ENCODE peak calls at places on chromosome 11, in seven cellular contexts. One of them, this sample, is unnamed.

GRCh38 chr11:38323961-38324761 is 1726.1 kb upstream of the RAG2 start:
- DNase-seq in AG10803: no peak
- DNase-seq in iris pigment epithelial cell: no peak
- DNase-seq in CD4-positive, CD25-positive, alpha-beta regulatory T cell: no peak
- DNase-seq in endothelial cell: no peak
- DNase-seq in posterior vena cava: no peak
- DNase-seq in stimulated activated CD4-positive, alpha-beta T cell treated with anti-CD3 and anti-CD28 coated beads, Interleukin-2, amount 100 ng/mL, for 24 hours: no peak
- DNase-seq in this sample: no peak

GRCh38 chr11:70270877-70271634 is 566 bp downstream of the PPFIA1 start:
- DNase-seq in AG10803: peak
- DNase-seq in iris pigment epithelial cell: peak
- DNase-seq in CD4-positive, CD25-positive, alpha-beta regulatory T cell: peak
- DNase-seq in endothelial cell: peak
- DNase-seq in posterior vena cava: peak
- DNase-seq in stimulated activated CD4-positive, alpha-beta T cell treated with anti-CD3 and anti-CD28 coated beads, Interleukin-2, amount 100 ng/mL, for 24 hours: peak
- DNase-seq in this sample: peak

GRCh38 chr11:5421811-5422210 is at the start of gene OR51Q1:
- DNase-seq in AG10803: no peak
- DNase-seq in iris pigment epithelial cell: no peak
- DNase-seq in CD4-positive, CD25-positive, alpha-beta regulatory T cell: no peak
- DNase-seq in endothelial cell: no peak
- DNase-seq in posterior vena cava: no peak
- DNase-seq in stimulated activated CD4-positive, alpha-beta T cell treated with anti-CD3 and anti-CD28 coated beads, Interleukin-2, amount 100 ng/mL, for 24 hours: no peak
- DNase-seq in this sample: no peak

GRCh38 chr11:130420478-130421198 is 7.8 kb downstream of the ADAMTS8 start:
- DNase-seq in AG10803: no peak
- DNase-seq in iris pigment epithelial cell: no peak
- DNase-seq in CD4-positive, CD25-positive, alpha-beta regulatory T cell: no peak
- DNase-seq in endothelial cell: no peak
- DNase-seq in posterior vena cava: no peak
- DNase-seq in stimulated activated CD4-positive, alpha-beta T cell treated with anti-CD3 and anti-CD28 coated beads, Interleukin-2, amount 100 ng/mL, for 24 hours: no peak
- DNase-seq in this sample: no peak

GRCh38 chr11:9765320-9766101 is 101.6 kb downstream of the SWAP70 start:
- DNase-seq in AG10803: peak
- DNase-seq in iris pigment epithelial cell: peak
- DNase-seq in CD4-positive, CD25-positive, alpha-beta regulatory T cell: no peak
- DNase-seq in endothelial cell: peak
- DNase-seq in posterior vena cava: no peak
- DNase-seq in stimulated activated CD4-positive, alpha-beta T cell treated with anti-CD3 and anti-CD28 coated beads, Interleukin-2, amount 100 ng/mL, for 24 hours: no peak
- DNase-seq in this sample: no peak

GRCh38 chr11:5367461-5368074 is 16.0 kb upstream of the OR51M1 start:
- DNase-seq in AG10803: peak
- DNase-seq in iris pigment epithelial cell: peak
- DNase-seq in CD4-positive, CD25-positive, alpha-beta regulatory T cell: no peak
- DNase-seq in endothelial cell: no peak
- DNase-seq in posterior vena cava: no peak
- DNase-seq in stimulated activated CD4-positive, alpha-beta T cell treated with anti-CD3 and anti-CD28 coated beads, Interleukin-2, amount 100 ng/mL, for 24 hours: no peak
- DNase-seq in this sample: no peak

GRCh38 chr11:72772059-72772458 is 19.9 kb upstream of the ARAP1 start:
- DNase-seq in AG10803: no peak
- DNase-seq in iris pigment epithelial cell: no peak
- DNase-seq in CD4-positive, CD25-positive, alpha-beta regulatory T cell: no peak
- DNase-seq in endothelial cell: no peak
- DNase-seq in posterior vena cava: no peak
- DNase-seq in stimulated activated CD4-positive, alpha-beta T cell treated with anti-CD3 and anti-CD28 coated beads, Interleukin-2, amount 100 ng/mL, for 24 hours: no peak
- DNase-seq in this sample: no peak

GRCh38 chr11:44005076-44005800 is 42.5 kb upstream of the ACCSL start:
- DNase-seq in AG10803: no peak
- DNase-seq in iris pigment epithelial cell: no peak
- DNase-seq in CD4-positive, CD25-positive, alpha-beta regulatory T cell: no peak
- DNase-seq in endothelial cell: no peak
- DNase-seq in posterior vena cava: peak
- DNase-seq in stimulated activated CD4-positive, alpha-beta T cell treated with anti-CD3 and anti-CD28 coated beads, Interleukin-2, amount 100 ng/mL, for 24 hours: no peak
- DNase-seq in this sample: no peak

GRCh38 chr11:15189646-15190365 is 75.1 kb downstream of the INSC start:
- DNase-seq in AG10803: peak
- DNase-seq in iris pigment epithelial cell: no peak
- DNase-seq in CD4-positive, CD25-positive, alpha-beta regulatory T cell: no peak
- DNase-seq in endothelial cell: no peak
- DNase-seq in posterior vena cava: no peak
- DNase-seq in stimulated activated CD4-positive, alpha-beta T cell treated with anti-CD3 and anti-CD28 coated beads, Interleukin-2, amount 100 ng/mL, for 24 hours: no peak
- DNase-seq in this sample: no peak

GRCh38 chr11:68549789-68550484 is 89.4 kb downstream of the PPP6R3 start:
- DNase-seq in AG10803: peak
- DNase-seq in iris pigment epithelial cell: peak
- DNase-seq in CD4-positive, CD25-positive, alpha-beta regulatory T cell: peak
- DNase-seq in endothelial cell: no peak
- DNase-seq in posterior vena cava: no peak
- DNase-seq in stimulated activated CD4-positive, alpha-beta T cell treated with anti-CD3 and anti-CD28 coated beads, Interleukin-2, amount 100 ng/mL, for 24 hours: no peak
- DNase-seq in this sample: no peak

GRCh38 chr11:5690736-5691135 is 1.1 kb downstream of the TRIM22 start:
- DNase-seq in AG10803: peak
- DNase-seq in iris pigment epithelial cell: peak
- DNase-seq in CD4-positive, CD25-positive, alpha-beta regulatory T cell: peak
- DNase-seq in endothelial cell: no peak
- DNase-seq in posterior vena cava: no peak
- DNase-seq in stimulated activated CD4-positive, alpha-beta T cell treated with anti-CD3 and anti-CD28 coated beads, Interleukin-2, amount 100 ng/mL, for 24 hours: no peak
- DNase-seq in this sample: no peak

GRCh38 chr11:125364085-125364822 is 131.8 kb downstream of the FEZ1 start:
- DNase-seq in AG10803: peak
- DNase-seq in iris pigment epithelial cell: peak
- DNase-seq in CD4-positive, CD25-positive, alpha-beta regulatory T cell: no peak
- DNase-seq in endothelial cell: no peak
- DNase-seq in posterior vena cava: no peak
- DNase-seq in stimulated activated CD4-positive, alpha-beta T cell treated with anti-CD3 and anti-CD28 coated beads, Interleukin-2, amount 100 ng/mL, for 24 hours: no peak
- DNase-seq in this sample: no peak

GRCh38 chr11:113167599-113167998 is 146.8 kb upstream of the TTC12 start:
- DNase-seq in AG10803: no peak
- DNase-seq in iris pigment epithelial cell: no peak
- DNase-seq in CD4-positive, CD25-positive, alpha-beta regulatory T cell: no peak
- DNase-seq in endothelial cell: no peak
- DNase-seq in posterior vena cava: no peak
- DNase-seq in stimulated activated CD4-positive, alpha-beta T cell treated with anti-CD3 and anti-CD28 coated beads, Interleukin-2, amount 100 ng/mL, for 24 hours: no peak
- DNase-seq in this sample: peak

GRCh38 chr11:67563354-67564114 is 20.1 kb upstream of the GSTP1 start:
- DNase-seq in AG10803: peak
- DNase-seq in iris pigment epithelial cell: peak
- DNase-seq in CD4-positive, CD25-positive, alpha-beta regulatory T cell: no peak
- DNase-seq in endothelial cell: no peak
- DNase-seq in posterior vena cava: peak
- DNase-seq in stimulated activated CD4-positive, alpha-beta T cell treated with anti-CD3 and anti-CD28 coated beads, Interleukin-2, amount 100 ng/mL, for 24 hours: no peak
- DNase-seq in this sample: no peak

GRCh38 chr11:74840486-74840885 is 91.8 kb downstream of the RNF169 start:
- DNase-seq in AG10803: no peak
- DNase-seq in iris pigment epithelial cell: no peak
- DNase-seq in CD4-positive, CD25-positive, alpha-beta regulatory T cell: no peak
- DNase-seq in endothelial cell: no peak
- DNase-seq in posterior vena cava: no peak
- DNase-seq in stimulated activated CD4-positive, alpha-beta T cell treated with anti-CD3 and anti-CD28 coated beads, Interleukin-2, amount 100 ng/mL, for 24 hours: no peak
- DNase-seq in this sample: no peak

GRCh38 chr11:128940156-128940555 is 2.5 kb downstream of the TP53AIP1 start:
- DNase-seq in AG10803: no peak
- DNase-seq in iris pigment epithelial cell: no peak
- DNase-seq in CD4-positive, CD25-positive, alpha-beta regulatory T cell: no peak
- DNase-seq in endothelial cell: no peak
- DNase-seq in posterior vena cava: no peak
- DNase-seq in stimulated activated CD4-positive, alpha-beta T cell treated with anti-CD3 and anti-CD28 coated beads, Interleukin-2, amount 100 ng/mL, for 24 hours: no peak
- DNase-seq in this sample: no peak

GRCh38 chr11:123111465-123111864 is 49.5 kb upstream of the HSPA8 start:
- DNase-seq in AG10803: peak
- DNase-seq in iris pigment epithelial cell: peak
- DNase-seq in CD4-positive, CD25-positive, alpha-beta regulatory T cell: peak
- DNase-seq in endothelial cell: no peak
- DNase-seq in posterior vena cava: no peak
- DNase-seq in stimulated activated CD4-positive, alpha-beta T cell treated with anti-CD3 and anti-CD28 coated beads, Interleukin-2, amount 100 ng/mL, for 24 hours: no peak
- DNase-seq in this sample: no peak

GRCh38 chr11:131618203-131618602 is 247.8 kb downstream of the NTM start:
- DNase-seq in AG10803: peak
- DNase-seq in iris pigment epithelial cell: no peak
- DNase-seq in CD4-positive, CD25-positive, alpha-beta regulatory T cell: no peak
- DNase-seq in endothelial cell: no peak
- DNase-seq in posterior vena cava: no peak
- DNase-seq in stimulated activated CD4-positive, alpha-beta T cell treated with anti-CD3 and anti-CD28 coated beads, Interleukin-2, amount 100 ng/mL, for 24 hours: no peak
- DNase-seq in this sample: no peak

GRCh38 chr11:100639140-100639539 is 47.9 kb upstream of the ARHGAP42 start:
- DNase-seq in AG10803: no peak
- DNase-seq in iris pigment epithelial cell: peak
- DNase-seq in CD4-positive, CD25-positive, alpha-beta regulatory T cell: no peak
- DNase-seq in endothelial cell: no peak
- DNase-seq in posterior vena cava: no peak
- DNase-seq in stimulated activated CD4-positive, alpha-beta T cell treated with anti-CD3 and anti-CD28 coated beads, Interleukin-2, amount 100 ng/mL, for 24 hours: no peak
- DNase-seq in this sample: peak

GRCh38 chr11:87007938-87008337 is 29.8 kb upstream of the TMEM135 start:
- DNase-seq in AG10803: peak
- DNase-seq in iris pigment epithelial cell: peak
- DNase-seq in CD4-positive, CD25-positive, alpha-beta regulatory T cell: no peak
- DNase-seq in endothelial cell: no peak
- DNase-seq in posterior vena cava: no peak
- DNase-seq in stimulated activated CD4-positive, alpha-beta T cell treated with anti-CD3 and anti-CD28 coated beads, Interleukin-2, amount 100 ng/mL, for 24 hours: no peak
- DNase-seq in this sample: no peak

GRCh38 chr11:69075421-69076128 is 26.8 kb downstream of the TPCN2 start:
- DNase-seq in AG10803: peak
- DNase-seq in iris pigment epithelial cell: peak
- DNase-seq in CD4-positive, CD25-positive, alpha-beta regulatory T cell: no peak
- DNase-seq in endothelial cell: no peak
- DNase-seq in posterior vena cava: peak
- DNase-seq in stimulated activated CD4-positive, alpha-beta T cell treated with anti-CD3 and anti-CD28 coated beads, Interleukin-2, amount 100 ng/mL, for 24 hours: no peak
- DNase-seq in this sample: peak

GRCh38 chr11:134781335-134781970 is 369.4 kb upstream of the B3GAT1 start:
- DNase-seq in AG10803: no peak
- DNase-seq in iris pigment epithelial cell: no peak
- DNase-seq in CD4-positive, CD25-positive, alpha-beta regulatory T cell: no peak
- DNase-seq in endothelial cell: no peak
- DNase-seq in posterior vena cava: no peak
- DNase-seq in stimulated activated CD4-positive, alpha-beta T cell treated with anti-CD3 and anti-CD28 coated beads, Interleukin-2, amount 100 ng/mL, for 24 hours: no peak
- DNase-seq in this sample: no peak

GRCh38 chr11:93169950-93170561 is 27.7 kb downstream of the SLC36A4 start:
- DNase-seq in AG10803: peak
- DNase-seq in iris pigment epithelial cell: peak
- DNase-seq in CD4-positive, CD25-positive, alpha-beta regulatory T cell: peak
- DNase-seq in endothelial cell: no peak
- DNase-seq in posterior vena cava: no peak
- DNase-seq in stimulated activated CD4-positive, alpha-beta T cell treated with anti-CD3 and anti-CD28 coated beads, Interleukin-2, amount 100 ng/mL, for 24 hours: no peak
- DNase-seq in this sample: no peak

GRCh38 chr11:86230196-86230813 is 14.2 kb upstream of the EED start:
- DNase-seq in AG10803: no peak
- DNase-seq in iris pigment epithelial cell: no peak
- DNase-seq in CD4-positive, CD25-positive, alpha-beta regulatory T cell: no peak
- DNase-seq in endothelial cell: no peak
- DNase-seq in posterior vena cava: no peak
- DNase-seq in stimulated activated CD4-positive, alpha-beta T cell treated with anti-CD3 and anti-CD28 coated beads, Interleukin-2, amount 100 ng/mL, for 24 hours: no peak
- DNase-seq in this sample: no peak

This sample was measured in head of caudate nucleus.